ENCODE peak calls at places on chromosomes 6 and 20, in seven cellular contexts. Q is activated CD4-positive, alpha-beta T cell treated with anti-CD3 and anti-CD28 coated beads for 4 hours; Y is T1000; X is midbrain; R is T-helper 2 cell; I is nucleus accumbens; O is AG20443. F is an unnamed sample.

GRCh38 chr6:47400581-47400980 is 77.0 kb upstream of the CD2AP start:
- DNase-seq in Q (no peak), Y (no peak), X (no peak), R (no peak), I (no peak), O (no peak), F (no peak)

GRCh38 chr6:139801571-139802321 is 427.3 kb upstream of the CITED2 start:
- DNase-seq in Q (no peak), Y (no peak), X (no peak), R (peak), I (no peak), O (peak), F (no peak)

GRCh38 chr6:114559419-114559818 is 216.6 kb upstream of the HS3ST5 start:
- DNase-seq in Q (no peak), Y (no peak), X (no peak), R (no peak), I (no peak), O (no peak), F (no peak)

GRCh38 chr6:165884813-165885765 is 222.0 kb upstream of the PDE10A start:
- DNase-seq in Q (peak), Y (peak), X (peak), R (peak), I (peak), O (peak), F (peak)

GRCh38 chr6:38310061-38310460 is 329.7 kb downstream of the BTBD9 start:
- DNase-seq in Q (no peak), Y (no peak), X (peak), R (no peak), I (peak), O (no peak), F (no peak)

GRCh38 chr6:117272886-117273285 is 7.5 kb downstream of the VGLL2 start:
- DNase-seq in Q (no peak), Y (no peak), X (no peak), R (no peak), I (no peak), O (no peak), F (no peak)

GRCh38 chr20:4830212-4830607 is 108.5 kb downstream of the PRND start:
- DNase-seq in Q (no peak), Y (no peak), X (no peak), R (no peak), I (no peak), O (no peak), F (no peak)

GRCh38 chr20:48656661-48657211 is 171.1 kb downstream of the PREX1 start:
- DNase-seq in Q (no peak), Y (no peak), X (peak), R (no peak), I (peak), O (peak), F (no peak)

GRCh38 chr6:126175251-126175650 is 164.7 kb upstream of the CENPW start:
- DNase-seq in Q (no peak), Y (no peak), X (no peak), R (no peak), I (no peak), O (no peak), F (no peak)

GRCh38 chr20:18694071-18694470 is 106.2 kb downstream of the DTD1 start:
- DNase-seq in Q (no peak), Y (no peak), X (no peak), R (no peak), I (no peak), O (no peak), F (peak)

GRCh38 chr6:5213851-5214507 is 46.8 kb downstream of the LYRM4 start:
- DNase-seq in Q (no peak), Y (no peak), X (no peak), R (no peak), I (no peak), O (peak), F (no peak)

GRCh38 chr6:90413867-90414266 is 117.2 kb upstream of the BACH2 start:
- DNase-seq in Q (peak), Y (no peak), X (peak), R (peak), I (peak), O (no peak), F (peak)

GRCh38 chr6:160678744-160679401 is 14.8 kb upstream of the LPA start:
- DNase-seq in Q (no peak), Y (no peak), X (no peak), R (no peak), I (no peak), O (no peak), F (no peak)

GRCh38 chr6:28900577-28901266 is 23.1 kb downstream of the TRIM27 start:
- DNase-seq in Q (no peak), Y (no peak), X (no peak), R (no peak), I (no peak), O (no peak), F (no peak)

GRCh38 chr6:87730310-87730709 is 28.3 kb upstream of the AKIRIN2 start:
- DNase-seq in Q (no peak), Y (peak), X (peak), R (no peak), I (peak), O (no peak), F (no peak)

GRCh38 chr20:56187791-56188190 is 60.7 kb upstream of the MC3R start:
- DNase-seq in Q (no peak), Y (no peak), X (peak), R (no peak), I (peak), O (no peak), F (peak)

GRCh38 chr6:137488736-137489409 is 5.3 kb downstream of the OLIG3 start:
- DNase-seq in Q (no peak), Y (no peak), X (no peak), R (no peak), I (no peak), O (no peak), F (no peak)

GRCh38 chr6:67541591-67541990 is 1093.5 kb upstream of the ADGRB3 start:
- DNase-seq in Q (no peak), Y (no peak), X (no peak), R (no peak), I (no peak), O (no peak), F (no peak)

F was measured in COR-L47.